ENCODE peak calls at places on chromosomes 1 and 21, in five cellular contexts. One of them, this sample, is unnamed.
A peak's percentile ranks its signal among the peaks of the same experiment; 100 is the strongest.

GRCh38 chr21:37547615-37547975 is 181.0 kb downstream of the DYRK1A start:
- DNase-seq in fibroblast of pulmonary artery: no peak
- DNase-seq in astrocyte: no peak
- DNase-seq in choroid plexus epithelial cell: no peak
- DNase-seq in RWPE2: no peak
- DNase-seq in this sample: no peak

GRCh38 chr1:6185635-6186382 is 5.7 kb upstream of the CHD5 start:
- DNase-seq in RWPE2: no peak
- DNase-seq in choroid plexus epithelial cell: peak; percentile 67
- DNase-seq in fibroblast of pulmonary artery: peak; percentile 55
- DNase-seq in astrocyte: no peak
- DNase-seq in this sample: no peak

GRCh38 chr1:224507771-224508523 is 73.3 kb upstream of the WDR26 start:
- DNase-seq in RWPE2: no peak
- DNase-seq in astrocyte: no peak
- DNase-seq in choroid plexus epithelial cell: no peak
- DNase-seq in fibroblast of pulmonary artery: no peak
- DNase-seq in this sample: no peak

GRCh38 chr1:11157867-11158266 is 31.3 kb upstream of the ANGPTL7 start:
- DNase-seq in fibroblast of pulmonary artery: peak; percentile 55
- DNase-seq in astrocyte: no peak
- DNase-seq in choroid plexus epithelial cell: peak; percentile 69
- DNase-seq in RWPE2: no peak
- DNase-seq in this sample: no peak

GRCh38 chr1:78441921-78442320 is 48.9 kb upstream of the PTGFR start:
- DNase-seq in RWPE2: no peak
- DNase-seq in fibroblast of pulmonary artery: no peak
- DNase-seq in choroid plexus epithelial cell: no peak
- DNase-seq in astrocyte: no peak
- DNase-seq in this sample: no peak

GRCh38 chr21:36379236-36379635 is 6.0 kb upstream of the CHAF1B start:
- DNase-seq in RWPE2: no peak
- DNase-seq in choroid plexus epithelial cell: no peak
- DNase-seq in astrocyte: no peak
- DNase-seq in fibroblast of pulmonary artery: no peak
- DNase-seq in this sample: no peak

GRCh38 chr1:46810596-46810995 is 11.8 kb downstream of the CYP4B1 start:
- DNase-seq in astrocyte: no peak
- DNase-seq in RWPE2: no peak
- DNase-seq in fibroblast of pulmonary artery: no peak
- DNase-seq in choroid plexus epithelial cell: no peak
- DNase-seq in this sample: no peak

GRCh38 chr21:37461494-37461893 is 94.9 kb downstream of the DYRK1A start:
- DNase-seq in fibroblast of pulmonary artery: no peak
- DNase-seq in astrocyte: no peak
- DNase-seq in RWPE2: no peak
- DNase-seq in choroid plexus epithelial cell: peak; percentile 63
- DNase-seq in this sample: no peak

GRCh38 chr1:66791621-66792610 is 9.2 kb downstream of the INSL5 start:
- DNase-seq in fibroblast of pulmonary artery: no peak
- DNase-seq in astrocyte: no peak
- DNase-seq in choroid plexus epithelial cell: no peak
- DNase-seq in RWPE2: no peak
- DNase-seq in this sample: no peak

GRCh38 chr1:165688046-165688445 is 10.3 kb downstream of the ALDH9A1 start:
- DNase-seq in RWPE2: no peak
- DNase-seq in choroid plexus epithelial cell: no peak
- DNase-seq in fibroblast of pulmonary artery: no peak
- DNase-seq in astrocyte: no peak
- DNase-seq in this sample: no peak

GRCh38 chr1:230575886-230576477 is 66.3 kb upstream of the COG2 start:
- DNase-seq in fibroblast of pulmonary artery: no peak
- DNase-seq in astrocyte: no peak
- DNase-seq in choroid plexus epithelial cell: no peak
- DNase-seq in RWPE2: no peak
- DNase-seq in this sample: no peak

GRCh38 chr1:144101397-144102050 is 129.7 kb upstream of the FAM72C start:
- DNase-seq in astrocyte: no peak
- DNase-seq in fibroblast of pulmonary artery: no peak
- DNase-seq in choroid plexus epithelial cell: no peak
- DNase-seq in RWPE2: peak; percentile 93
- DNase-seq in this sample: peak; percentile 8

GRCh38 chr1:37519613-37520012 is 5.0 kb upstream of the MEAF6 start:
- DNase-seq in choroid plexus epithelial cell: no peak
- DNase-seq in RWPE2: no peak
- DNase-seq in fibroblast of pulmonary artery: no peak
- DNase-seq in astrocyte: no peak
- DNase-seq in this sample: no peak

GRCh38 chr1:96865731-96866684 is 144.4 kb downstream of the PTBP2 start:
- DNase-seq in astrocyte: peak; percentile 95
- DNase-seq in fibroblast of pulmonary artery: peak; percentile 100
- DNase-seq in RWPE2: no peak
- DNase-seq in choroid plexus epithelial cell: peak; percentile 100
- DNase-seq in this sample: no peak

GRCh38 chr1:33824971-33825370 is 38.9 kb upstream of the HMGB4 start:
- DNase-seq in choroid plexus epithelial cell: no peak
- DNase-seq in fibroblast of pulmonary artery: no peak
- DNase-seq in astrocyte: no peak
- DNase-seq in RWPE2: no peak
- DNase-seq in this sample: no peak

GRCh38 chr1:229430761-229431269 is 3.1 kb downstream of the ACTA1 start:
- DNase-seq in fibroblast of pulmonary artery: peak; percentile 57
- DNase-seq in choroid plexus epithelial cell: peak; percentile 54
- DNase-seq in RWPE2: no peak
- DNase-seq in astrocyte: peak; percentile 18
- DNase-seq in this sample: peak; percentile 93

GRCh38 chr1:193626695-193627094 is 440.3 kb upstream of the B3GALT2 start:
- DNase-seq in astrocyte: no peak
- DNase-seq in choroid plexus epithelial cell: no peak
- DNase-seq in fibroblast of pulmonary artery: no peak
- DNase-seq in RWPE2: no peak
- DNase-seq in this sample: no peak

GRCh38 chr1:208985231-208985630 is 598.3 kb upstream of the CAMK1G start:
- DNase-seq in choroid plexus epithelial cell: no peak
- DNase-seq in RWPE2: no peak
- DNase-seq in fibroblast of pulmonary artery: peak; percentile 44
- DNase-seq in astrocyte: no peak
- DNase-seq in this sample: no peak

GRCh38 chr1:17052038-17052437 is 1.8 kb downstream of the SDHB start:
- DNase-seq in astrocyte: no peak
- DNase-seq in fibroblast of pulmonary artery: no peak
- DNase-seq in RWPE2: no peak
- DNase-seq in choroid plexus epithelial cell: no peak
- DNase-seq in this sample: no peak

GRCh38 chr21:15273244-15273643 is 208.4 kb upstream of the NRIP1 start:
- DNase-seq in RWPE2: no peak
- DNase-seq in choroid plexus epithelial cell: no peak
- DNase-seq in fibroblast of pulmonary artery: no peak
- DNase-seq in astrocyte: no peak
- DNase-seq in this sample: no peak

GRCh38 chr1:8421721-8422120 is 103.8 kb downstream of the SLC45A1 start:
- DNase-seq in astrocyte: no peak
- DNase-seq in RWPE2: no peak
- DNase-seq in fibroblast of pulmonary artery: no peak
- DNase-seq in choroid plexus epithelial cell: peak; percentile 36
- DNase-seq in this sample: no peak

GRCh38 chr21:45297329-45297728 is 9.6 kb upstream of the POFUT2 start:
- DNase-seq in RWPE2: no peak
- DNase-seq in fibroblast of pulmonary artery: no peak
- DNase-seq in astrocyte: no peak
- DNase-seq in choroid plexus epithelial cell: no peak
- DNase-seq in this sample: no peak

GRCh38 chr1:25562101-25562927 is 18.9 kb downstream of the LDLRAP1 start:
- DNase-seq in choroid plexus epithelial cell: no peak
- DNase-seq in astrocyte: no peak
- DNase-seq in RWPE2: no peak
- DNase-seq in fibroblast of pulmonary artery: no peak
- DNase-seq in this sample: no peak

GRCh38 chr21:39637971-39638628 is 25.4 kb downstream of the B3GALT5 start:
- DNase-seq in choroid plexus epithelial cell: no peak
- DNase-seq in fibroblast of pulmonary artery: no peak
- DNase-seq in astrocyte: no peak
- DNase-seq in RWPE2: no peak
- DNase-seq in this sample: peak; percentile 29

GRCh38 chr1:61084560-61084991 is 2.2 kb downstream of the NFIA start:
- DNase-seq in RWPE2: no peak
- DNase-seq in fibroblast of pulmonary artery: peak; percentile 47
- DNase-seq in astrocyte: no peak
- DNase-seq in choroid plexus epithelial cell: no peak
- DNase-seq in this sample: no peak

GRCh38 chr21:39344848-39345247 is 4.0 kb downstream of the HMGN1 start:
- DNase-seq in choroid plexus epithelial cell: no peak
- DNase-seq in fibroblast of pulmonary artery: no peak
- DNase-seq in astrocyte: no peak
- DNase-seq in RWPE2: no peak
- DNase-seq in this sample: no peak

DNA sequence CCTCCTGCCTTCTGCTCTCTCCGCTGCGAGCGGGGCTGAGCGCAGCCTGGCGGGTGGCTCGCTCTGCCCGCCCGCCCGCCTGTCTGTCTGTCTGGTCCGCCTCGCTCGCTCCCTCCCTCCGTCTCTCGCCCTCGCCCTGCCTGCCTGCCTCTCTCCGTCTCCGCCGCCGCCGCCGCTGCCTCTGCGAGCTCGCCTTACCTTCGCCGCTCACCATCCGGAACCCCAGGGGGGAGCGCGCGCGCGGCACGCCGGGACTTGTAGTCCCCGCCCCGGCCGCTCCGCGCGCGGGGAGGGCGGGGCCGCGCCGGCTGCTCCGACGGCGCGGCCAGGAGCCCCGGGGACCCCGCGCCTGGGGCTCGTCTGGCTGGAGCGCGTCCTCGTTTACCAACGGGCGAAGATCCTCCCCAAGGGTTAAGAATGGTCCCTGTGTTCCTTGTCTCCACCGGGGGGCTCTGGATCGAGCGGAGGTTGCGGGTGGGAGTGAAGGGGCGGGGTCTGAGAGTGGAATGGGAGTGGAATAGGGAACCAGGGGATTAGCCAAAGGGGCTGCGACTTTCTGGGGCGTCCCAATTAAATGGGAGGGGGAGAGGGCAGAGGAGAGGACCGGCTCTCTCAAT is at the start of gene AHDC1:
- DNase-seq in astrocyte: peak; percentile 78
- DNase-seq in choroid plexus epithelial cell: peak; percentile 95
- DNase-seq in fibroblast of pulmonary artery: peak; percentile 90
- DNase-seq in RWPE2: peak; percentile 93
- DNase-seq in this sample: peak; percentile 96
- TF ChIP-seq CTCF in astrocyte: no peak
- TF ChIP-seq CTCF in choroid plexus epithelial cell: no peak
- TF ChIP-seq CTCF in fibroblast of pulmonary artery: no peak
- TF ChIP-seq CTCF in RWPE2: no peak
- TF ChIP-seq CTCF in this sample: no peak

GRCh38 chr1:100277866-100278265 is 11.8 kb downstream of the RTCA start:
- DNase-seq in RWPE2: no peak
- DNase-seq in astrocyte: no peak
- DNase-seq in choroid plexus epithelial cell: no peak
- DNase-seq in fibroblast of pulmonary artery: no peak
- DNase-seq in this sample: no peak
- TF ChIP-seq CTCF in RWPE2: peak; percentile 31
- TF ChIP-seq CTCF in astrocyte: no peak
- TF ChIP-seq CTCF in choroid plexus epithelial cell: no peak
- TF ChIP-seq CTCF in fibroblast of pulmonary artery: no peak
- TF ChIP-seq CTCF in this sample: no peak

DNA sequence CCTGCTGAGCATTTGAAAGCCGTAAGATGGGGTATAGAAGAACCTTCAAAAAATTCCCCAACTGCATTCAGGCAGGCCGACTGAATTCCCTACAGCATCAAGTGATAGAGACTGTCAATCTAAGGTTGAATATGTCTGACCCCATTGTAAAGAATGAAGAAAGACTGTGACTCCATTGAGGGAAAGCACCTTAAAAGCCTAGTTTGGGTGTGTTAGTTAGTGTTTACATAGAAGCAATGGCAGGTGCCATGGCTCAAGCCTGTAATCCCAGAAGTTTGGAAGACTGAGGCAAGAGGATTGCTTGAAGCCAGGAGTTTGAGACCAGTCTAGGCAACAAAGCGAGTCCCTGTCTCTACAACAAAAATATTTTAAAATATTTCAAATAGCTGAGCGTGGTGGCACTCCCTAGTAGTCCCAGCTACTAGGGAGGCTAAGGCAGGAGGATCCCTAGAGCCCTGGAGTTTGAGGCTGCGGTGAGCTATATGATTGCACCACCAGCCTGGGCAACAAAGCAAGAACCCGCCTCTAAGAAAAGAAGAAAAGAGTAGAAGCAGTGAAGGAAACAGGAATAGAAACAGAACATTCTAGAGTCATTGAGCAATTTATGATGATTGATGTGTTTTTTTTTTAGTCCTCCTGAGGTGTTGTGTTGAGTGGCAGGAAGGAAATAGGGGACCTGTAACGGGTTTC is 15.4 kb downstream of the POLR3GL start:
- DNase-seq in astrocyte: no peak
- DNase-seq in choroid plexus epithelial cell: peak; percentile 58
- DNase-seq in RWPE2: no peak
- DNase-seq in fibroblast of pulmonary artery: peak; percentile 61
- DNase-seq in this sample: no peak
- TF ChIP-seq CTCF in astrocyte: no peak
- TF ChIP-seq CTCF in choroid plexus epithelial cell: no peak
- TF ChIP-seq CTCF in RWPE2: no peak
- TF ChIP-seq CTCF in fibroblast of pulmonary artery: no peak
- TF ChIP-seq CTCF in this sample: no peak

GRCh38 chr1:35769188-35769758 is 505 bp downstream of the CLSPN start:
- DNase-seq in RWPE2: peak; percentile 86
- DNase-seq in fibroblast of pulmonary artery: peak; percentile 83
- DNase-seq in astrocyte: peak; percentile 70
- DNase-seq in choroid plexus epithelial cell: peak; percentile 89
- DNase-seq in this sample: peak; percentile 91
- TF ChIP-seq CTCF in RWPE2: no peak
- TF ChIP-seq CTCF in fibroblast of pulmonary artery: peak; percentile 12
- TF ChIP-seq CTCF in astrocyte: no peak
- TF ChIP-seq CTCF in choroid plexus epithelial cell: peak; percentile 37
- TF ChIP-seq CTCF in this sample: no peak

GRCh38 chr1:69175078-69175477 is 392.6 kb upstream of the LRRC7 start:
- DNase-seq in RWPE2: no peak
- DNase-seq in fibroblast of pulmonary artery: no peak
- DNase-seq in astrocyte: no peak
- DNase-seq in choroid plexus epithelial cell: no peak
- DNase-seq in this sample: no peak
- TF ChIP-seq CTCF in RWPE2: no peak
- TF ChIP-seq CTCF in fibroblast of pulmonary artery: no peak
- TF ChIP-seq CTCF in astrocyte: no peak
- TF ChIP-seq CTCF in choroid plexus epithelial cell: no peak
- TF ChIP-seq CTCF in this sample: no peak

DNA sequence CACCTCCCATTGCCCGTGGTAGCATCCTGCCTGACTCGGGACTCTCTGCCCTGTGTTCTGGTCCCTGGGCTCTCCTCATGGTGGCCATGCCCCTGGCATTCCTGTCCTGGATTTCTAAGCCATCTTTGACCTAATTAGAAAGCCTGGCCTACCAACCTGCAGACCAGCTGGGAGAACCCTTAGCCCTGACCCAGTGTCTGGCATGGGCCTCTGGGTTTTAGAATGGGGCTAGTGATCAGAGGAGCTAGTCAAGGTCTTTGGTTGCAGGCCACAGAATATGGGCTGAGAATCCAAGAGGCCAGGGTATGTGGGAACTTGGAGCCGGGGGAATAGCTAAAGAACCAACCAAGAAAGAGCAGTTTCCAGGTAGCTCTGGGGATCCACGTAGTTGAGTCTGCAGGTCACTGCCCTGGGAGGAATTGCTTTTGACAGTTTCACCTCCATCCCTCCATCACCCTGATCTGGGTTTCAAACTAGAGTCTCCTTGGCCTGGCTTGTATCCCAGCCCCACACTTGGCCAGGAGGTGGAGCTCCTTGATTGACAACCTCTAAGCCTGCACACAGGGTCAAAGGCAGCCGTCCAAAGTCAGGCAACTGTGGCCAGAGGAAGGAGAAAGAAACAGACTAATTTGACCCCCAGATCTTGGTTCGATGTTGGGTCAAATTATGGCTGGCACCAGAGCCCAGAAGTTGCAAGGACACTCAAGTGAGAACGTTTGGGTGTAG is 54.7 kb upstream of the ABCG1 start:
- DNase-seq in RWPE2: no peak
- DNase-seq in fibroblast of pulmonary artery: peak; percentile 47
- DNase-seq in astrocyte: no peak
- DNase-seq in choroid plexus epithelial cell: peak; percentile 50
- DNase-seq in this sample: peak; percentile 37
- TF ChIP-seq CTCF in RWPE2: peak; percentile 68
- TF ChIP-seq CTCF in fibroblast of pulmonary artery: peak; percentile 47
- TF ChIP-seq CTCF in astrocyte: no peak
- TF ChIP-seq CTCF in choroid plexus epithelial cell: peak; percentile 70
- TF ChIP-seq CTCF in this sample: peak; percentile 23

This sample was measured in nephron progenitor cell.